ENCODE peak calls at places on chromosome 14, in ten cellular contexts. N is tibial artery; A is CD8-positive, alpha-beta T cell; H is fibroblast of lung; Q is brain microvascular endothelial cell; D is cardiac muscle cell; Y is bronchial epithelial cell; T is mucosa of descending colon; C is H1; Z is breast epithelium. K is an unnamed sample.

GRCh38 chr14:31943861-31944255 is 133.2 kb upstream of the ARHGAP5 start:
- DNase-seq in N (no peak), A (no peak), H (no peak), Q (no peak), D (no peak), Y (no peak), T (peak; percentile 48), C (no peak), Z (no peak), K (no peak)

GRCh38 chr14:97277711-97278110 is 480.5 kb downstream of the VRK1 start:
- DNase-seq in N (no peak), A (no peak), H (no peak), Q (no peak), D (no peak), Y (no peak), T (no peak), C (peak; percentile 60), Z (no peak), K (no peak)

GRCh38 chr14:28609228-28609828 is 157.3 kb upstream of the FOXG1 start:
- DNase-seq in N (no peak), A (no peak), H (peak; percentile 59), Q (peak; percentile 10), D (peak; percentile 84), Y (peak; percentile 47), T (peak; percentile 64), C (peak; percentile 76), Z (peak; percentile 27), K (peak; percentile 4)

GRCh38 chr14:32469388-32470160 is 140.5 kb downstream of the AKAP6 start:
- DNase-seq in N (no peak), A (no peak), H (peak; percentile 82), Q (no peak), D (peak; percentile 77), Y (peak; percentile 72), T (no peak), C (no peak), Z (no peak), K (peak; percentile 12)

GRCh38 chr14:72929316-72930080 is 3.2 kb downstream of the DCAF4 start:
- DNase-seq in N (no peak), A (no peak), H (no peak), Q (no peak), D (no peak), Y (no peak), T (no peak), C (no peak), Z (no peak), K (no peak)

GRCh38 chr14:50521912-50522341 is 10.4 kb downstream of the MAP4K5 start:
- DNase-seq in N (no peak), A (no peak), H (peak; percentile 34), Q (peak; percentile 49), D (no peak), Y (peak; percentile 49), T (no peak), C (no peak), Z (no peak), K (no peak)

GRCh38 chr14:93274055-93274806 is 58.6 kb downstream of the BTBD7 start:
- DNase-seq in N (no peak), A (no peak), H (no peak), Q (no peak), D (no peak), Y (peak; percentile 36), T (no peak), C (no peak), Z (no peak), K (no peak)

GRCh38 chr14:42214981-42215491 is 608.4 kb downstream of the LRFN5 start:
- DNase-seq in N (no peak), A (no peak), H (peak; percentile 85), Q (peak; percentile 77), D (peak; percentile 50), Y (peak; percentile 98), T (peak; percentile 5), C (no peak), Z (no peak), K (peak; percentile 81)

GRCh38 chr14:55146425-55146824 is 17.4 kb downstream of the LGALS3 start:
- DNase-seq in N (no peak), A (no peak), H (no peak), Q (no peak), D (peak; percentile 49), Y (no peak), T (no peak), C (no peak), Z (no peak), K (no peak)

GRCh38 chr14:55139152-55139551 is 10.1 kb downstream of the LGALS3 start:
- DNase-seq in N (no peak), A (no peak), H (no peak), Q (no peak), D (no peak), Y (no peak), T (no peak), C (no peak), Z (no peak), K (no peak)

GRCh38 chr14:55139696-55140509 is 10.9 kb downstream of the LGALS3 start:
- DNase-seq in N (no peak), A (no peak), H (no peak), Q (no peak), D (no peak), Y (no peak), T (no peak), C (no peak), Z (no peak), K (no peak)

GRCh38 chr14:55141812-55142211 is 12.8 kb downstream of the LGALS3 start:
- DNase-seq in N (no peak), A (no peak), H (no peak), Q (no peak), D (no peak), Y (no peak), T (no peak), C (no peak), Z (no peak), K (no peak)

DNA sequence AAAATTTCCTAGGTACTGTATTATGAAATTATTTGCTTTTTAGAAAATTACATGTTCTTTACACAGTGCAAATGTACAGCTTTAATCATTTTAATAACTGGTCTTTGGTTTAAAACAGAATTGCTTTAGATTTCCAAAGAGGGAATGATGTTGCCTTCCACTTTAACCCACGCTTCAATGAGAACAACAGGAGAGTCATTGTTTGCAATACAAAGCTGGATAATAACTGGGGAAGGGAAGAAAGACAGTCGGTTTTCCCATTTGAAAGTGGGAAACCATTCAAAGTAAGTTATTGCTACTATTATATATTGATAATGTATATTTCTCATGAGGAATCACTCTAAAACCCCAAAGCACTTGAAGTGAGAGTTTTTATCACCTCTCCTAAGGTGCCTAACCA is 13.4 kb downstream of the LGALS3 start:
- DNase-seq in N (no peak), A (no peak), H (no peak), Q (no peak), D (no peak), Y (no peak), T (no peak), C (no peak), Z (no peak), K (no peak)
- H3K36me3 ChIP-seq in N (peaks cover 85% of the 10 kb centered on the region), A (no peaks in the 10 kb centered on the region), H (peaks cover 32% of the 10 kb centered on the region), Q (peaks cover 23% of the 10 kb centered on the region), D (no peaks in the 10 kb centered on the region), Y (peaks cover 22% of the 10 kb centered on the region), T (peaks cover 20% of the 10 kb centered on the region), C (peaks cover 27% of the 10 kb centered on the region), Z (peaks cover 20% of the 10 kb centered on the region), K (peaks cover 2% of the 10 kb centered on the region)

GRCh38 chr14:86391085-86391484 is 861.1 kb downstream of the FLRT2 start:
- DNase-seq in N (no peak), A (no peak), H (no peak), Q (no peak), D (no peak), Y (no peak), T (no peak), C (no peak), Z (no peak), K (no peak)

GRCh38 chr14:86388216-86388615 is 858.3 kb downstream of the FLRT2 start:
- DNase-seq in N (no peak), A (no peak), H (no peak), Q (no peak), D (no peak), Y (no peak), T (no peak), C (no peak), Z (no peak), K (no peak)
- H3K4me3 ChIP-seq in N (no peak overlapping the region), A (no peak overlapping the region), H (no peak overlapping the region), Q (no peak overlapping the region), D (no peak overlapping the region), Y (no peak overlapping the region), T (no peak overlapping the region), C (no peak overlapping the region), Z (no peak overlapping the region), K (no peak overlapping the region)

GRCh38 chr14:36751116-36751515 is 89.5 kb downstream of the PAX9 start:
- DNase-seq in N (no peak), A (no peak), H (no peak), Q (no peak), D (no peak), Y (peak; percentile 68), T (peak; percentile 69), C (no peak), Z (no peak), K (no peak)

GRCh38 chr14:36748814-36749213 is 87.2 kb downstream of the PAX9 start:
- DNase-seq in N (no peak), A (no peak), H (no peak), Q (no peak), D (no peak), Y (no peak), T (no peak), C (no peak), Z (no peak), K (no peak)

GRCh38 chr14:36746907-36747306 is 85.2 kb downstream of the PAX9 start:
- DNase-seq in N (no peak), A (no peak), H (no peak), Q (no peak), D (no peak), Y (no peak), T (no peak), C (no peak), Z (no peak), K (no peak)

GRCh38 chr14:36750244-36750643 is 88.6 kb downstream of the PAX9 start:
- DNase-seq in N (no peak), A (no peak), H (no peak), Q (no peak), D (no peak), Y (peak; percentile 47), T (no peak), C (no peak), Z (no peak), K (no peak)

DNA sequence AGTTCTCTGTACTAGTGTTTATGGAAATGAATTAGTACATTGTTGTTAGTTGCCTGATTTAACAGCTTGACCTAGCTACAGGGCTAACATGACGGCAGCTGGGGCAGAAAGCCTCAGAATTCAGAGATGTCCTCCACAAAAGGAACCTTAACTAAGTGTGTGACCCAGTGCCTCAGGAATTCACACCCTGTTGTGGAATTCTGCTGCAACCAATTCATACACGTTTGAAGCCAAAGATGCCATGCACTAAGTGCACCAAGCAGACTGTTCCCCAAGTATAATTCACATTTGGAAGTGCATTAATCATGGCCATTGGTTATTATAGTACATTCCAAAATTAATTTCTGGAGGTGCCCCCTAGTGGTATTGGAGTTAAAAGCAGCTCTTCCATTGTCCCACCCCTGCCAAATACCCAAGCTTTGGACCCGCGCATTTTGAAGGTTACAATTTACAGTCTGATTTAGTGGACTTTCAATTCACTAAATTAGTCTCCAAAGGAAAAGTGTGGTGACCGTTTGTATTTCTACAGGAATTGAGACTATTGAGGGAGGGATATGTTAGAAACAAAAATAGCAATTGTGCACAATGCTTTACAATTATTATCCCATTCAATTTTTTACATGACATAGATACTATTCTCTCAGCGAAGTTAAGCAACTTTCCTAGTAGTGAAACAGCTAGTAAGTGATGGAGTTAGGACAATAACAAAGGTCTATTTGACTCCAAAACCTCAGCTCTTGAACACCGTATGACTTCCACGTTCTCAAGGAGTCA is 85.9 kb downstream of the PAX9 start:
- DNase-seq in N (no peak), A (no peak), H (no peak), Q (no peak), D (no peak), Y (peak; percentile 39), T (no peak), C (no peak), Z (no peak), K (no peak)
- TF ChIP-seq CTCF in N (peak; percentile 13), A (no peak), H (peak; percentile 46), Q (peak; percentile 52), D (no peak), Y (peak; percentile 62), T (no peak), C (peak; percentile 41), Z (peak; percentile 28), K (peak; percentile 59)

DNA sequence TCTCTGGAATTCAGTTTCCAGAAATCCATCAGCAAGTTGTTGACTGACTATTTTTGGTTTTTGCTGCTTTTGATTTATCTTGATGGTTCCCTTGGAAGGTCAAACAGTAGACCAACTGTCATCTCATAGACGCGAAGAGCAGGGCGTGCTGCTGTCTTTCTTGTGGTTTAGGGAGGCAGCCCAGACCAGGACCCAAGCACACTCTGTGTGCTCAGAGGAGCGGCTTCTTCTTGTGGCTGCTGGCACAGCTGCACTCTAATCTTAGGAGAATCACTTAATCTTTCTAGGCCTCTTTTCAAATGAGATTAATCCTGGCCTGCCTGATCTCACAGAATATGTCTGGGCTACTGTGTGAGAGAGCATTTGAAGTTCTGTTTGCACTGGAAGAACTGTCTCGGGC is 60.0 kb upstream of the TRAF3 start:
- DNase-seq in N (no peak), A (no peak), H (no peak), Q (no peak), D (peak; percentile 32), Y (no peak), T (no peak), C (peak; percentile 23), Z (no peak), K (no peak)
- H3K36me3 ChIP-seq in N (peaks cover 18% of the 10 kb centered on the region), A (peaks cover 4% of the 10 kb centered on the region), H (peaks cover under 1% of the 10 kb centered on the region), Q (peaks cover 8% of the 10 kb centered on the region), D (peaks cover 12% of the 10 kb centered on the region), Y (peaks cover 15% of the 10 kb centered on the region), T (no peaks in the 10 kb centered on the region), C (peaks cover 4% of the 10 kb centered on the region), Z (no peaks in the 10 kb centered on the region), K (no peaks in the 10 kb centered on the region)

K was measured in kidney epithelial cell.